ENCODE peak calls at places on chromosomes 6 and 20, in nine cellular contexts. U, T, B, V, I, E, W, P and Q are unnamed samples.
A peak's percentile ranks its signal among the peaks of the same experiment; 100 is the strongest.

GRCh38 chr6:140105857-140106256 is 731.4 kb upstream of the CITED2 start:
- DNase-seq in U (peak; percentile 85), T (no peak), B (no peak), V (no peak), I (peak; percentile 26), E (peak; percentile 40), W (no peak), P (peak; percentile 22), Q (peak; percentile 9)

GRCh38 chr6:2509746-2510145 is 241.0 kb downstream of the MYLK4 start:
- DNase-seq in U (no peak), T (no peak), B (no peak), V (no peak), I (no peak), E (no peak), W (no peak), P (no peak), Q (no peak)

GRCh38 chr20:3239026-3239866 is at the start of gene SLC4A11:
- DNase-seq in U (peak; percentile 69), T (peak; percentile 45), B (peak; percentile 84), V (peak; percentile 58), I (no peak), E (no peak), W (no peak), P (no peak), Q (no peak)

GRCh38 chr20:54651252-54651651 is 175.9 kb downstream of the DOK5 start:
- DNase-seq in U (no peak), T (no peak), B (no peak), V (no peak), I (no peak), E (no peak), W (no peak), P (no peak), Q (no peak)

GRCh38 chr20:20019123-20019522 is 2.0 kb downstream of the NAA20 start:
- DNase-seq in U (no peak), T (no peak), B (no peak), V (no peak), I (no peak), E (no peak), W (no peak), P (no peak), Q (no peak)

GRCh38 chr20:46118481-46119020 is 437 bp downstream of the CD40 start:
- DNase-seq in U (peak; percentile 59), T (no peak), B (no peak), V (no peak), I (peak; percentile 22), E (no peak), W (no peak), P (peak; percentile 61), Q (no peak)

GRCh38 chr6:73451166-73452106 is 661 bp downstream of the CGAS start:
- DNase-seq in U (peak; percentile 48), T (peak; percentile 46), B (peak; percentile 8), V (peak; percentile 58), I (peak; percentile 14), E (no peak), W (no peak), P (peak; percentile 21), Q (no peak)

GRCh38 chr6:52077180-52077884 is 10.1 kb downstream of the PKHD1 start:
- DNase-seq in U (peak; percentile 83), T (no peak), B (no peak), V (no peak), I (no peak), E (peak; percentile 80), W (no peak), P (no peak), Q (no peak)

GRCh38 chr20:63265891-63266515 is 6.6 kb upstream of the ARFGAP1 start:
- DNase-seq in U (no peak), T (no peak), B (no peak), V (no peak), I (no peak), E (no peak), W (no peak), P (no peak), Q (no peak)

GRCh38 chr20:57195023-57195758 is 71.2 kb downstream of the BMP7 start:
- DNase-seq in U (no peak), T (no peak), B (no peak), V (no peak), I (no peak), E (no peak), W (no peak), P (no peak), Q (no peak)

GRCh38 chr6:23016701-23017100 is 447.3 kb downstream of the HDGFL1 start:
- DNase-seq in U (no peak), T (no peak), B (no peak), V (no peak), I (no peak), E (no peak), W (no peak), P (no peak), Q (no peak)

GRCh38 chr6:166005846-166006592 is 161.6 kb downstream of the TBXT start:
- DNase-seq in U (peak; percentile 35), T (no peak), B (no peak), V (peak; percentile 83), I (no peak), E (no peak), W (no peak), P (peak; percentile 77), Q (peak; percentile 1)

GRCh38 chr20:41643504-41643938 is 25.3 kb upstream of the CHD6 start:
- DNase-seq in U (peak; percentile 91), T (no peak), B (peak; percentile 81), V (peak; percentile 85), I (no peak), E (no peak), W (no peak), P (peak; percentile 32), Q (peak; percentile 51)

GRCh38 chr6:156175971-156176421 is 601.2 kb upstream of the ARID1B start:
- DNase-seq in U (peak; percentile 88), T (no peak), B (peak; percentile 67), V (peak; percentile 67), I (no peak), E (peak; percentile 88), W (no peak), P (peak; percentile 36), Q (peak; percentile 18)

GRCh38 chr20:4090756-4091331 is 75.5 kb upstream of the RNF24 start:
- DNase-seq in U (peak; percentile 62), T (no peak), B (no peak), V (no peak), I (no peak), E (no peak), W (peak; percentile 18), P (no peak), Q (no peak)

GRCh38 chr6:133774356-133774755 is 114.6 kb upstream of the TCF21 start:
- DNase-seq in U (no peak), T (no peak), B (no peak), V (no peak), I (no peak), E (no peak), W (no peak), P (no peak), Q (no peak)

GRCh38 chr20:44028341-44028715 is 113.7 kb downstream of the TOX2 start:
- DNase-seq in U (no peak), T (no peak), B (no peak), V (no peak), I (no peak), E (no peak), W (peak; percentile 29), P (no peak), Q (no peak)

GRCh38 chr6:99185525-99185924 is 163.9 kb downstream of the FAXC start:
- DNase-seq in U (no peak), T (no peak), B (no peak), V (no peak), I (no peak), E (no peak), W (no peak), P (no peak), Q (no peak)

GRCh38 chr6:108557494-108558371 is 3.0 kb upstream of the FOXO3 start:
- DNase-seq in U (peak; percentile 57), T (peak; percentile 82), B (peak; percentile 66), V (peak; percentile 93), I (peak; percentile 64), E (no peak), W (peak; percentile 87), P (peak; percentile 76), Q (peak; percentile 82)

GRCh38 chr6:56570434-56571359 is 72.0 kb downstream of the DST start:
- DNase-seq in U (peak; percentile 41), T (no peak), B (peak; percentile 46), V (peak; percentile 38), I (no peak), E (no peak), W (no peak), P (no peak), Q (peak; percentile 3)

GRCh38 chr20:57622579-57623381 is 2.6 kb upstream of the ZBP1 start:
- DNase-seq in U (peak; percentile 85), T (peak; percentile 68), B (peak; percentile 85), V (no peak), I (no peak), E (peak; percentile 15), W (peak; percentile 72), P (peak; percentile 37), Q (no peak)